ENCODE peak calls at places on chromosomes 6 and 20, in seven cellular contexts. One of them, this sample, is unnamed.
A peak's percentile ranks its signal among the peaks of the same experiment; 100 is the strongest.

GRCh38 chr6:11972806-11973205 is 39.3 kb upstream of the HIVEP1 start:
- DNase-seq in CD8-positive, alpha-beta T cell: no peak
- DNase-seq in epithelial cell of esophagus: peak; percentile 14
- DNase-seq in astrocyte of the cerebellum: no peak
- DNase-seq in coronary artery: no peak
- DNase-seq in fibroblast of the aortic adventitia: no peak
- DNase-seq in fibroblast of lung: no peak
- DNase-seq in this sample: no peak

GRCh38 chr6:56758120-56758519 is 115.4 kb upstream of the DST start:
- DNase-seq in CD8-positive, alpha-beta T cell: no peak
- DNase-seq in epithelial cell of esophagus: no peak
- DNase-seq in astrocyte of the cerebellum: no peak
- DNase-seq in coronary artery: no peak
- DNase-seq in fibroblast of the aortic adventitia: no peak
- DNase-seq in fibroblast of lung: peak; percentile 51
- DNase-seq in this sample: no peak

GRCh38 chr6:43096451-43097097 is 20.5 kb downstream of the PTK7 start:
- DNase-seq in CD8-positive, alpha-beta T cell: no peak
- DNase-seq in epithelial cell of esophagus: peak; percentile 97
- DNase-seq in astrocyte of the cerebellum: peak; percentile 89
- DNase-seq in coronary artery: no peak
- DNase-seq in fibroblast of the aortic adventitia: peak; percentile 92
- DNase-seq in fibroblast of lung: peak; percentile 96
- DNase-seq in this sample: peak; percentile 88

GRCh38 chr6:14039038-14039437 is 78.5 kb upstream of the CD83 start:
- DNase-seq in CD8-positive, alpha-beta T cell: no peak
- DNase-seq in epithelial cell of esophagus: no peak
- DNase-seq in astrocyte of the cerebellum: no peak
- DNase-seq in coronary artery: no peak
- DNase-seq in fibroblast of the aortic adventitia: no peak
- DNase-seq in fibroblast of lung: no peak
- DNase-seq in this sample: no peak

GRCh38 chr6:109471105-109471810 is 11.8 kb downstream of the ZBTB24 start:
- DNase-seq in CD8-positive, alpha-beta T cell: no peak
- DNase-seq in epithelial cell of esophagus: no peak
- DNase-seq in astrocyte of the cerebellum: no peak
- DNase-seq in coronary artery: no peak
- DNase-seq in fibroblast of the aortic adventitia: no peak
- DNase-seq in fibroblast of lung: no peak
- DNase-seq in this sample: no peak

GRCh38 chr6:44041461-44042260 is 85.6 kb downstream of the MRPL14 start:
- DNase-seq in CD8-positive, alpha-beta T cell: no peak
- DNase-seq in epithelial cell of esophagus: peak; percentile 92
- DNase-seq in astrocyte of the cerebellum: peak; percentile 90
- DNase-seq in coronary artery: no peak
- DNase-seq in fibroblast of the aortic adventitia: peak; percentile 97
- DNase-seq in fibroblast of lung: peak; percentile 99
- DNase-seq in this sample: peak; percentile 99

GRCh38 chr20:19922716-19923115 is 94.4 kb upstream of the NAA20 start:
- DNase-seq in CD8-positive, alpha-beta T cell: no peak
- DNase-seq in epithelial cell of esophagus: no peak
- DNase-seq in astrocyte of the cerebellum: no peak
- DNase-seq in coronary artery: no peak
- DNase-seq in fibroblast of the aortic adventitia: no peak
- DNase-seq in fibroblast of lung: no peak
- DNase-seq in this sample: no peak

GRCh38 chr6:57177545-57178225 is 5.6 kb downstream of the BAG2 start:
- DNase-seq in CD8-positive, alpha-beta T cell: no peak
- DNase-seq in epithelial cell of esophagus: no peak
- DNase-seq in astrocyte of the cerebellum: no peak
- DNase-seq in coronary artery: no peak
- DNase-seq in fibroblast of the aortic adventitia: peak; percentile 84
- DNase-seq in fibroblast of lung: no peak
- DNase-seq in this sample: no peak

GRCh38 chr6:154448448-154449096 is 61.9 kb downstream of the CNKSR3 start:
- DNase-seq in CD8-positive, alpha-beta T cell: no peak
- DNase-seq in epithelial cell of esophagus: peak; percentile 18
- DNase-seq in astrocyte of the cerebellum: peak; percentile 86
- DNase-seq in coronary artery: no peak
- DNase-seq in fibroblast of the aortic adventitia: peak; percentile 88
- DNase-seq in fibroblast of lung: peak; percentile 94
- DNase-seq in this sample: peak; percentile 61
- TF ChIP-seq CTCF in CD8-positive, alpha-beta T cell: no peak
- TF ChIP-seq CTCF in epithelial cell of esophagus: peak; percentile 11
- TF ChIP-seq CTCF in astrocyte of the cerebellum: peak; percentile 40
- TF ChIP-seq CTCF in coronary artery: no peak
- TF ChIP-seq CTCF in fibroblast of the aortic adventitia: peak; percentile 57
- TF ChIP-seq CTCF in fibroblast of lung: peak; percentile 22
- TF ChIP-seq CTCF in this sample: peak; percentile 16

DNA sequence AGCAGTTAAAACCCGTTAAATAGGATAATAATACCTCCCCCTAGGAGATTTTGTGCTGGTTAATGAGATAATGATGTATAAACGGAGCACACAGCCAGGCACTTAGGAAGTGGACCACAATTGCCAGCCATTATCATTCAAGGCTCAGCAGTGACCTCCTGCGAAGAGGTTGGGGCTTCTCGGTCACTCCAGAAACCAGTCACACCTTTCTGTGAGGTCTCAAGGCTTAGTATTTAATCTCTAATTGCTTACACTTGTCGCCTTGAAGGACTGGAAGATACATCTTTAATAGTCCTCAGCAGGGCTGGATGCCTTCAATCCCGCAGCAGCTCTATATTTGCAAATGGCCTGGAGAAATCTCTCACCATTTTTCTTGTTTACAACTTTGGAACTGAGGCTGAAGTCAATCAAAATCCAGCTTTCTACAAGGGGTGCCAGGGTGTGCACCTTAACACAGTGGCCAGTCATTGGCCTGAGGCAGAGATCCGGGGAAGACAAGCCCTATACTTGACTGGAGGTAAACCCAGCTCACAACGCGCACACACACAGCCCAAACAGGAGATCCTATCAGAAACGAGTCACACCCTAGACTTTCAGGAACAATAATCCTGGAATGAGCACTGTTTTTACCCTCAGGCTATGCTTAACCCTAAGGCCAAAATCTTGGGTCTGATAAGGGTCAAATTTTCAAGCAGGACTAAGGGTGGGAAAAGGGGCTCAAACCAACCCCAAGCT is 1.2 kb downstream of the POU5F1 start:
- DNase-seq in CD8-positive, alpha-beta T cell: no peak
- DNase-seq in epithelial cell of esophagus: no peak
- DNase-seq in astrocyte of the cerebellum: no peak
- DNase-seq in coronary artery: no peak
- DNase-seq in fibroblast of the aortic adventitia: no peak
- DNase-seq in fibroblast of lung: no peak
- DNase-seq in this sample: no peak
- H3K4me3 ChIP-seq in CD8-positive, alpha-beta T cell: no peak overlapping the region
- H3K4me3 ChIP-seq in epithelial cell of esophagus: no peak overlapping the region
- H3K4me3 ChIP-seq in astrocyte of the cerebellum: no peak overlapping the region
- H3K4me3 ChIP-seq in coronary artery: no peak overlapping the region
- H3K4me3 ChIP-seq in fibroblast of the aortic adventitia: no peak overlapping the region
- H3K4me3 ChIP-seq in fibroblast of lung: no peak overlapping the region
- H3K4me3 ChIP-seq in this sample: no peak overlapping the region

DNA sequence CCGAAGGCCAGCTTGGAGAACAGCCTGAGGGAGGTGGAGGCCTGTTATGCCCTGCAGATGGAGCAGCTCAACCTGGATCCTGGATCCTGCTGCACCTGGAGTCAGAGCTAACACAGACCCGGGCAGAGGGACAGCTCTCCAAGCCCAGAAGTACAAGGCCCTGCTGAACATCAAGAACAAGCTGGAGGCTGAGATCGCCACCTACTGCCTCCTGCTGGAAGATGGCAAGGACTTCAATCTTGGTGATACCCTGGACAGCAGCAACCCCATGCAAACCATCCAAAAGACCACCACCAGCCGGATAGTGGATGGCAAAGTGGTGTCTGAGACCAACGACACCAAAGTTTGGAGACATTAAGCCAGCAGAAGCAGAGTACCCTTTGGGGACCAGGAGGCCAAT is 223.5 kb upstream of the ID4 start:
- DNase-seq in CD8-positive, alpha-beta T cell: no peak
- DNase-seq in epithelial cell of esophagus: peak; percentile 6
- DNase-seq in astrocyte of the cerebellum: no peak
- DNase-seq in coronary artery: no peak
- DNase-seq in fibroblast of the aortic adventitia: no peak
- DNase-seq in fibroblast of lung: no peak
- DNase-seq in this sample: no peak
- TF ChIP-seq CTCF in CD8-positive, alpha-beta T cell: no peak
- TF ChIP-seq CTCF in epithelial cell of esophagus: no peak
- TF ChIP-seq CTCF in astrocyte of the cerebellum: no peak
- TF ChIP-seq CTCF in coronary artery: no peak
- TF ChIP-seq CTCF in fibroblast of the aortic adventitia: no peak
- TF ChIP-seq CTCF in fibroblast of lung: no peak
- TF ChIP-seq CTCF in this sample: no peak

GRCh38 chr6:155955038-155955437 is 499.4 kb upstream of the NOX3 start:
- DNase-seq in CD8-positive, alpha-beta T cell: no peak
- DNase-seq in epithelial cell of esophagus: no peak
- DNase-seq in astrocyte of the cerebellum: no peak
- DNase-seq in coronary artery: no peak
- DNase-seq in fibroblast of the aortic adventitia: no peak
- DNase-seq in fibroblast of lung: no peak
- DNase-seq in this sample: no peak
- H3K4me3 ChIP-seq in CD8-positive, alpha-beta T cell: no peak overlapping the region
- H3K4me3 ChIP-seq in epithelial cell of esophagus: no peak overlapping the region
- H3K4me3 ChIP-seq in astrocyte of the cerebellum: no peak overlapping the region
- H3K4me3 ChIP-seq in coronary artery: no peak overlapping the region
- H3K4me3 ChIP-seq in fibroblast of the aortic adventitia: no peak overlapping the region
- H3K4me3 ChIP-seq in fibroblast of lung: no peak overlapping the region
- H3K4me3 ChIP-seq in this sample: no peak overlapping the region

DNA sequence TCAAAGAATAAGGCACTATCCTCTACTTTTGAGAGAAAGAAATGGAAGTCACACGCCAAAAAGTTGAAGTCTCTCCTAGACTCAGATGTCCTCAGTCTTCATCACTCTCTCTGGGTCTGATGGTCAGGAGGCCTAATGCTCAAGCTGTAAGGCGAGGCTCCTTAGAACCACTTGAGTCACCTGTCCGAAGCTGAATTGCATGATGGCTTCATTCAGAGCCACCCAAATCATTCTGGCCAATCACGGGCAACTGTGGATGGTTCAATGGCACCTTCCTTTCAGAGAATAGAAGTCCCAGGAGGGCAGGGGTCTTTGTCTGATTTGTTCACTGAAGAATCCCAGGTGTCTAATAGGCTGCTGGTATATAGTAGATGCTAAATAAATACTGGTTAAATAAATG is 69.4 kb upstream of the RNF24 start:
- DNase-seq in CD8-positive, alpha-beta T cell: no peak
- DNase-seq in epithelial cell of esophagus: no peak
- DNase-seq in astrocyte of the cerebellum: no peak
- DNase-seq in coronary artery: no peak
- DNase-seq in fibroblast of the aortic adventitia: no peak
- DNase-seq in fibroblast of lung: no peak
- DNase-seq in this sample: no peak
- TF ChIP-seq CTCF in CD8-positive, alpha-beta T cell: no peak
- TF ChIP-seq CTCF in epithelial cell of esophagus: no peak
- TF ChIP-seq CTCF in astrocyte of the cerebellum: no peak
- TF ChIP-seq CTCF in coronary artery: no peak
- TF ChIP-seq CTCF in fibroblast of the aortic adventitia: no peak
- TF ChIP-seq CTCF in fibroblast of lung: no peak
- TF ChIP-seq CTCF in this sample: no peak

GRCh38 chr6:33277663-33278391 is 904 bp downstream of the B3GALT4 start:
- DNase-seq in CD8-positive, alpha-beta T cell: peak; percentile 41
- DNase-seq in epithelial cell of esophagus: no peak
- DNase-seq in astrocyte of the cerebellum: no peak
- DNase-seq in coronary artery: no peak
- DNase-seq in fibroblast of the aortic adventitia: no peak
- DNase-seq in fibroblast of lung: peak; percentile 11
- DNase-seq in this sample: no peak
- H3K4me3 ChIP-seq in CD8-positive, alpha-beta T cell: peak overlapping the region; percentile 93
- H3K4me3 ChIP-seq in epithelial cell of esophagus: peak overlapping the region; percentile 68
- H3K4me3 ChIP-seq in astrocyte of the cerebellum: peak overlapping the region; percentile 54
- H3K4me3 ChIP-seq in coronary artery: peak overlapping the region; percentile 84
- H3K4me3 ChIP-seq in fibroblast of the aortic adventitia: peak overlapping the region; percentile 53
- H3K4me3 ChIP-seq in fibroblast of lung: no peak overlapping the region
- H3K4me3 ChIP-seq in this sample: peak overlapping the region; percentile 49

GRCh38 chr6:41022294-41022693 is 16.7 kb downstream of the UNC5CL start:
- DNase-seq in CD8-positive, alpha-beta T cell: no peak
- DNase-seq in epithelial cell of esophagus: peak; percentile 92
- DNase-seq in astrocyte of the cerebellum: no peak
- DNase-seq in coronary artery: no peak
- DNase-seq in fibroblast of the aortic adventitia: peak; percentile 43
- DNase-seq in fibroblast of lung: peak; percentile 14
- DNase-seq in this sample: no peak

GRCh38 chr6:41025966-41026365 is 13.1 kb downstream of the UNC5CL start:
- DNase-seq in CD8-positive, alpha-beta T cell: no peak
- DNase-seq in epithelial cell of esophagus: no peak
- DNase-seq in astrocyte of the cerebellum: no peak
- DNase-seq in coronary artery: no peak
- DNase-seq in fibroblast of the aortic adventitia: no peak
- DNase-seq in fibroblast of lung: no peak
- DNase-seq in this sample: no peak

GRCh38 chr6:41023114-41023513 is 15.9 kb downstream of the UNC5CL start:
- DNase-seq in CD8-positive, alpha-beta T cell: no peak
- DNase-seq in epithelial cell of esophagus: no peak
- DNase-seq in astrocyte of the cerebellum: no peak
- DNase-seq in coronary artery: no peak
- DNase-seq in fibroblast of the aortic adventitia: no peak
- DNase-seq in fibroblast of lung: no peak
- DNase-seq in this sample: no peak

GRCh38 chr6:41017663-41018062 is 21.4 kb downstream of the UNC5CL start:
- DNase-seq in CD8-positive, alpha-beta T cell: no peak
- DNase-seq in epithelial cell of esophagus: no peak
- DNase-seq in astrocyte of the cerebellum: no peak
- DNase-seq in coronary artery: no peak
- DNase-seq in fibroblast of the aortic adventitia: no peak
- DNase-seq in fibroblast of lung: no peak
- DNase-seq in this sample: no peak

DNA sequence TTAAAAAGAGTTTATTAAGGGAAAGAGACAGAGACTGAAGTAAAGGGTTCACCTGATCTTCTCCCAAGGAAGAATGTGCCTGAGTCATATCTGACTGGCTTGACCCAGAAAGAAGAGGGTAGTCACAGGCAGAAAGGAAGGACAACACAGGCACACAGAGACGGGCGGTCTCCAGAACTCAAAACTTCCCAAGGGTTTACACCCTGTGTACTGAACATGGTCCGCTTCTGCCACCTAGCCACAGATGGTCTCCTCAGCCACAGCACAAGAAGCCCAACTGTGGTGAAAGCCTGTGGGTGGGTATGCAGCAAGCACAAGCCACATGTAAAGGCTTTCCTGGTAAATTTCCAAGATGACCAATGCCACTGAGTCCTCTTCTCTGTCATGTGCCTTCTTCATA is 17.2 kb downstream of the UNC5CL start:
- DNase-seq in CD8-positive, alpha-beta T cell: no peak
- DNase-seq in epithelial cell of esophagus: peak; percentile 76
- DNase-seq in astrocyte of the cerebellum: peak; percentile 48
- DNase-seq in coronary artery: no peak
- DNase-seq in fibroblast of the aortic adventitia: peak; percentile 49
- DNase-seq in fibroblast of lung: peak; percentile 74
- DNase-seq in this sample: peak; percentile 23
- TF ChIP-seq CTCF in CD8-positive, alpha-beta T cell: no peak
- TF ChIP-seq CTCF in epithelial cell of esophagus: peak; percentile 44
- TF ChIP-seq CTCF in astrocyte of the cerebellum: peak; percentile 54
- TF ChIP-seq CTCF in coronary artery: no peak
- TF ChIP-seq CTCF in fibroblast of the aortic adventitia: peak; percentile 36
- TF ChIP-seq CTCF in fibroblast of lung: no peak
- TF ChIP-seq CTCF in this sample: peak; percentile 63

DNA sequence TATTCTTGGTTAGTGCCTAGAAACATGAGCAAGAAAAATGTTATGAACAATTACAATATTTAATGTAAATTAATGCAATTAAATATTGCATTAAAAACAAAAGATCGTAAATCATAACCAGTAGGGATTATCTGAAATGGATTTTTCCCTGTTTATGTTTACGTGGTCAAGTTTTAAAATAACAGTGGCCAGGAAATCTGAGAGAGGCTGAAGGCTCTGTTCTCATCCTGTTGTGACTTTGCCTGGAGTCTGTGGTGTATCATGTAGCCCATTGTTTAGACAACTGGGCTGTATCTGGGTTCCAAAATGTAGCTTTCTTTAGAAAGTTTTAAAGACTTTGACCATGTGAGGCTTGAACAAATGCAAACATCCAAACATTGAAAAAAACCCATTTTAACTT is 2.4 kb downstream of the MYO6 start:
- DNase-seq in CD8-positive, alpha-beta T cell: no peak
- DNase-seq in epithelial cell of esophagus: no peak
- DNase-seq in astrocyte of the cerebellum: peak; percentile 27
- DNase-seq in coronary artery: no peak
- DNase-seq in fibroblast of the aortic adventitia: peak; percentile 28
- DNase-seq in fibroblast of lung: peak; percentile 25
- DNase-seq in this sample: no peak
- H3K4me3 ChIP-seq in CD8-positive, alpha-beta T cell: no peak overlapping the region
- H3K4me3 ChIP-seq in epithelial cell of esophagus: no peak overlapping the region
- H3K4me3 ChIP-seq in astrocyte of the cerebellum: no peak overlapping the region
- H3K4me3 ChIP-seq in coronary artery: no peak overlapping the region
- H3K4me3 ChIP-seq in fibroblast of the aortic adventitia: no peak overlapping the region
- H3K4me3 ChIP-seq in fibroblast of lung: no peak overlapping the region
- H3K4me3 ChIP-seq in this sample: no peak overlapping the region